ENCODE peak calls at places on chromosomes 1 and 21, in seven cellular contexts. Q, A, Y, L, N, H and S are unnamed samples.

GRCh38 chr1:78141522-78142231 is 95.9 kb downstream of the GIPC2 start:
- DNase-seq in Y (no peak), Q (no peak), N (no peak), L (no peak), A (no peak), H (no peak), S (no peak)

GRCh38 chr1:230191079-230191478 is 124.0 kb downstream of the GALNT2 start:
- DNase-seq in N (no peak), A (peak; percentile 17), L (peak; percentile 33), Y (peak; percentile 48), H (no peak), Q (no peak), S (no peak)

GRCh38 chr1:243508303-243508713 is 252.5 kb downstream of the SDCCAG8 start:
- DNase-seq in H (no peak), N (no peak), Y (no peak), L (no peak), A (no peak), Q (peak; percentile 100), S (no peak)

GRCh38 chr1:111082421-111083192 is 57.3 kb downstream of the DRAM2 start:
- DNase-seq in H (no peak), L (peak; percentile 1), Y (no peak), Q (no peak), A (peak; percentile 10), N (no peak), S (no peak)

GRCh38 chr1:234696148-234696576 is 86.2 kb upstream of the IRF2BP2 start:
- DNase-seq in L (no peak), Y (no peak), A (no peak), N (no peak), H (no peak), Q (no peak), S (no peak)

GRCh38 chr1:27968692-27969091 is 8.9 kb downstream of the XKR8 start:
- DNase-seq in N (no peak), L (peak; percentile 69), A (peak; percentile 94), H (no peak), Q (no peak), Y (no peak), S (peak; percentile 91)

GRCh38 chr1:187714501-187714900 is 885.8 kb downstream of the PLA2G4A start:
- DNase-seq in N (no peak), H (no peak), Q (no peak), Y (no peak), L (no peak), A (no peak), S (no peak)

GRCh38 chr21:44742418-44743153 is 31.2 kb upstream of the TSPEAR start:
- DNase-seq in A (no peak), L (no peak), Y (no peak), N (no peak), Q (peak; percentile 86), H (no peak), S (no peak)

GRCh38 chr21:31348188-31348587 is 4.1 kb upstream of the TIAM1 start:
- DNase-seq in L (no peak), A (no peak), Y (no peak), N (no peak), H (no peak), Q (no peak), S (no peak)

GRCh38 chr1:95018602-95019369 is 54.0 kb downstream of the ALG14 start:
- DNase-seq in Q (no peak), H (no peak), Y (no peak), L (no peak), N (no peak), A (peak; percentile 32), S (peak; percentile 93)

GRCh38 chr1:49424782-49425181 is 599.0 kb downstream of the AGBL4 start:
- DNase-seq in L (no peak), Q (no peak), Y (no peak), H (no peak), A (no peak), N (no peak), S (peak; percentile 85)

GRCh38 chr1:12090326-12090725 is 27.2 kb downstream of the TNFRSF8 start:
- DNase-seq in N (no peak), L (no peak), H (no peak), Y (no peak), A (no peak), Q (no peak), S (no peak)

GRCh38 chr1:65658122-65658521 is 134.6 kb upstream of the PDE4B start:
- DNase-seq in A (peak; percentile 4), L (no peak), N (no peak), Q (no peak), Y (no peak), H (no peak), S (peak; percentile 16)

GRCh38 chr1:155941845-155942507 is 538 bp downstream of the RXFP4 start:
- DNase-seq in L (no peak), H (no peak), A (no peak), N (no peak), Y (peak; percentile 41), Q (no peak), S (no peak)

GRCh38 chr1:162367073-162367472 is 9.6 kb downstream of the SPATA46 start:
- DNase-seq in N (no peak), Y (no peak), H (no peak), Q (no peak), A (no peak), L (no peak), S (no peak)

GRCh38 chr1:174964261-174964984 is 35.3 kb upstream of the CACYBP start:
- DNase-seq in L (no peak), A (peak; percentile 6), Q (no peak), Y (no peak), H (no peak), N (no peak), S (peak; percentile 63)

GRCh38 chr1:58881471-58881994 is 97.7 kb upstream of the JUN start:
- DNase-seq in A (peak; percentile 65), Y (peak; percentile 83), H (no peak), N (no peak), L (peak; percentile 49), Q (no peak), S (peak; percentile 98)

GRCh38 chr1:200029035-200029623 is 1.6 kb downstream of the NR5A2 start:
- DNase-seq in N (no peak), L (no peak), Q (peak; percentile 62), H (peak; percentile 59), Y (peak; percentile 59), A (no peak), S (no peak)

GRCh38 chr1:64046243-64046642 is 157.2 kb upstream of the UBE2U start:
- DNase-seq in L (no peak), N (no peak), Y (no peak), H (no peak), Q (no peak), A (no peak), S (no peak)

GRCh38 chr21:31731112-31731801 is 661 bp downstream of the SCAF4 start:
- DNase-seq in H (peak; percentile 36), Y (peak; percentile 72), A (peak; percentile 14), L (no peak), Q (no peak), N (peak; percentile 33), S (no peak)

GRCh38 chr1:236688705-236689104 is 2.4 kb downstream of the ACTN2 start:
- DNase-seq in N (no peak), Q (no peak), L (no peak), A (no peak), H (no peak), Y (no peak), S (no peak)

GRCh38 chr1:232316864-232317263 is 313.1 kb downstream of the SIPA1L2 start:
- DNase-seq in A (peak; percentile 45), N (no peak), H (no peak), Y (no peak), L (no peak), Q (no peak), S (peak; percentile 75)

GRCh38 chr1:101408212-101409042 is 171.6 kb downstream of the S1PR1 start:
- DNase-seq in N (no peak), A (no peak), Q (no peak), H (no peak), L (no peak), Y (no peak), S (no peak)

GRCh38 chr1:22641906-22642636 is 1.4 kb upstream of the C1QC start:
- DNase-seq in L (no peak), A (peak; percentile 85), N (peak; percentile 59), Q (no peak), Y (peak; percentile 82), H (peak; percentile 81), S (no peak)

GRCh38 chr1:209391792-209392191 is 191.7 kb upstream of the CAMK1G start:
- DNase-seq in Q (no peak), A (no peak), Y (no peak), N (no peak), H (no peak), L (no peak), S (no peak)

GRCh38 chr1:54404939-54405880 is 984 bp downstream of the SSBP3 start:
- DNase-seq in L (no peak), Q (no peak), A (peak; percentile 47), Y (peak; percentile 41), N (no peak), H (no peak), S (no peak)

GRCh38 chr1:107804134-107804533 is 160.8 kb downstream of the VAV3 start:
- DNase-seq in H (no peak), Q (no peak), Y (no peak), L (no peak), N (no peak), A (no peak), S (no peak)

GRCh38 chr1:37602750-37603694 is 7.3 kb upstream of the GNL2 start:
- DNase-seq in A (peak; percentile 52), Q (peak; percentile 30), N (no peak), Y (peak; percentile 28), H (peak; percentile 57), L (no peak), S (peak; percentile 19)